ENCODE peak calls at places on chromosomes 1 and 21, in eight cellular contexts. P is ascending aorta, R is IMR-90, H is hepatocyte, S is heart right ventricle, F is spleen, E is cardiac muscle cell, Q is uterus. B is an unnamed sample.

GRCh38 chr1:168926236-168926635 is 180.3 kb upstream of the ATP1B1 start:
- DNase-seq in Q (no peak), E (no peak), F (no peak), S (no peak), P (no peak), R (no peak), H (no peak), B (no peak)

GRCh38 chr1:211875541-211875940 is 45.0 kb upstream of the LPGAT1 start:
- DNase-seq in R (no peak), H (no peak), F (no peak), P (no peak), S (no peak), Q (no peak), E (no peak), B (no peak)

GRCh38 chr1:198937231-198938031 is 298.6 kb downstream of the PTPRC start:
- DNase-seq in P (peak; percentile 9), R (peak; percentile 95), H (peak; percentile 87), S (peak; percentile 67), E (peak; percentile 51), Q (peak; percentile 31), F (no peak), B (peak; percentile 37)

GRCh38 chr1:94772230-94772641 is 47.9 kb upstream of the SLC44A3 start:
- DNase-seq in E (no peak), Q (no peak), P (no peak), R (peak; percentile 52), F (no peak), S (no peak), H (peak; percentile 57), B (peak; percentile 33)

GRCh38 chr1:42806171-42806570 is 10.8 kb upstream of the ERMAP start:
- DNase-seq in R (no peak), H (no peak), F (no peak), S (no peak), Q (no peak), E (no peak), P (no peak), B (no peak)

GRCh38 chr1:239814306-239814881 is 277.3 kb upstream of the FMN2 start:
- DNase-seq in H (peak; percentile 70), F (no peak), R (peak; percentile 67), P (no peak), E (no peak), Q (peak; percentile 69), S (no peak), B (no peak)

GRCh38 chr1:247077234-247077633 is 1.4 kb downstream of the ZNF670 start:
- DNase-seq in P (no peak), S (no peak), H (no peak), Q (no peak), R (peak; percentile 22), F (no peak), E (no peak), B (no peak)

GRCh38 chr1:2975466-2976179 is 45.6 kb upstream of the ACTRT2 start:
- DNase-seq in P (no peak), R (no peak), E (no peak), Q (no peak), S (no peak), H (no peak), F (no peak), B (no peak)

GRCh38 chr21:45409466-45410150 is 4.6 kb downstream of the COL18A1 start:
- DNase-seq in R (no peak), H (no peak), P (no peak), F (peak; percentile 69), S (peak; percentile 54), Q (no peak), E (no peak), B (no peak)

GRCh38 chr21:45542242-45542666 is at the start of gene SLC19A1:
- DNase-seq in Q (peak; percentile 33), E (peak; percentile 79), R (peak; percentile 48), F (peak; percentile 96), H (peak; percentile 88), P (no peak), S (peak; percentile 46), B (peak; percentile 63)

GRCh38 chr1:44377925-44378784 is 23.1 kb upstream of the ERI3 start:
- DNase-seq in H (peak; percentile 72), P (no peak), S (peak; percentile 51), F (no peak), E (peak; percentile 80), R (peak; percentile 52), Q (peak; percentile 27), B (no peak)

GRCh38 chr1:213244664-213245091 is 193.6 kb downstream of the RPS6KC1 start:
- DNase-seq in R (peak; percentile 65), S (peak; percentile 33), E (peak; percentile 67), H (peak; percentile 73), F (no peak), Q (no peak), P (no peak), B (no peak)

GRCh38 chr1:31556481-31557006 is 19.8 kb upstream of the TINAGL1 start:
- DNase-seq in H (no peak), S (no peak), E (no peak), R (no peak), Q (no peak), F (no peak), P (no peak), B (no peak)

GRCh38 chr1:207828485-207829158 is 76.8 kb downstream of the CD46 start:
- DNase-seq in S (peak; percentile 84), R (peak; percentile 82), F (no peak), H (peak; percentile 79), E (peak; percentile 68), P (no peak), Q (peak; percentile 78), B (peak; percentile 58)

GRCh38 chr1:109404838-109405237 is 7.1 kb upstream of the SORT1 start:
- DNase-seq in Q (no peak), R (no peak), E (no peak), H (no peak), P (no peak), S (no peak), F (no peak), B (no peak)

GRCh38 chr21:45537746-45538291 is 4.4 kb downstream of the SLC19A1 start:
- DNase-seq in R (no peak), S (no peak), Q (peak; percentile 6), E (no peak), H (no peak), F (peak; percentile 71), P (no peak), B (no peak)

GRCh38 chr1:29468501-29468900 is 232.2 kb downstream of the PTPRU start:
- DNase-seq in R (no peak), F (peak; percentile 19), P (no peak), H (no peak), E (no peak), S (no peak), Q (no peak), B (no peak)

GRCh38 chr1:193083365-193084088 is 21.7 kb downstream of the GLRX2 start:
- DNase-seq in R (no peak), P (no peak), E (no peak), F (no peak), S (no peak), H (no peak), Q (no peak), B (no peak)
- H3K36me3 ChIP-seq in R (peaks cover 25% of the 10 kb centered on the region), P (peaks cover 27% of the 10 kb centered on the region), E (peaks cover 66% of the 10 kb centered on the region), F (peaks cover 53% of the 10 kb centered on the region), S (no peaks in the 10 kb centered on the region), H (peaks cover 10% of the 10 kb centered on the region), Q (no peaks in the 10 kb centered on the region), B (peaks cover 8% of the 10 kb centered on the region)

GRCh38 chr1:200437556-200438203 is 27.8 kb upstream of the ZNF281 start:
- DNase-seq in R (peak; percentile 37), S (no peak), F (no peak), H (no peak), P (no peak), Q (no peak), E (no peak), B (no peak)
- H3K4me3 ChIP-seq in R (no peak overlapping the region), S (no peak overlapping the region), F (peak overlapping the region; percentile 16), H (no peak overlapping the region), P (peak overlapping the region; percentile 31), Q (no peak overlapping the region), E (no peak overlapping the region), B (peak overlapping the region; percentile 10)

GRCh38 chr1:22500476-22500875 is 48.8 kb downstream of the ZBTB40 start:
- DNase-seq in Q (peak; percentile 19), S (peak; percentile 27), H (peak; percentile 13), P (no peak), E (peak; percentile 79), F (no peak), R (peak; percentile 59), B (no peak)

GRCh38 chr1:22506130-22506692 is 54.6 kb downstream of the ZBTB40 start:
- DNase-seq in H (no peak), E (no peak), Q (no peak), S (no peak), R (no peak), F (no peak), P (no peak), B (no peak)

GRCh38 chr1:22502167-22502566 is 50.5 kb downstream of the ZBTB40 start:
- DNase-seq in E (no peak), Q (no peak), R (no peak), S (no peak), F (no peak), H (no peak), P (no peak), B (no peak)

GRCh38 chr1:22507582-22507981 is 55.7 kb upstream of the EPHA8 start:
- DNase-seq in Q (no peak), E (no peak), R (no peak), F (no peak), S (no peak), H (no peak), P (no peak), B (no peak)

DNA sequence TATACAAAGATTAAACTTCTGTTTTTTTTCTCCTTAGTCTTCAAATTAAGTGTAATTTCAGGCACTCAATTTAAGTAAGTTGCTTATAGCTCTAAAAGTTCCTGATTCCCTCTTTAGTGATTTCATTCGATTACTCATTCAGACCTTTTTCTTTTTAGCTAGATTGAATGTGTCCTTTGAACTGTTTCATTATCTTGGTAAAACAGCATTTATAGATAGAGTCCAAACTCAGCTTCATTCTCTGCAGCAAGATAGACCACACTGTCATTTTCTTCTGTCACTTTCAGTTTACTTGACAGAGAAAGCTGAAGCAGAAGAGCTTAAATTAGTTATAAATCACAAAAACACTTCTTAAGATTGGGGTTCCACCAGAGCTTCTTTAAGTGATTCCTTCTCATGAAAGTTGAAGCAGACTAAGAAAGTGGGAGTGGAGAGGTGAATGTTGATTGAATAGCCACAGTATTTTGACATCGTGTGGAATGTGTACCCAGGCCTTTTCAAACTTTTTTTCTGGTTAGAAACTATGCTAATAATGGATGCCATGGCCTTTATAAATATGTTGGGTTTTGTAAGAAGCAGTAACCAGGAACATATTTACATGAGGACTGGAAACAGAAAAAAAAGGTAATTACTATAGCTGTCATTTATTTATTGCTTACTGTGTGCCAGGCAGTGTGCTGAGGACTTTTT is 52.2 kb downstream of the ZBTB40 start:
- DNase-seq in F (no peak), R (peak; percentile 25), H (no peak), Q (no peak), S (no peak), P (no peak), E (no peak), B (no peak)
- H3K36me3 ChIP-seq in F (peaks cover 41% of the 10 kb centered on the region), R (peaks cover 14% of the 10 kb centered on the region), H (no peaks in the 10 kb centered on the region), Q (no peaks in the 10 kb centered on the region), S (no peaks in the 10 kb centered on the region), P (no peaks in the 10 kb centered on the region), E (peaks cover 6% of the 10 kb centered on the region), B (no peaks in the 10 kb centered on the region)

DNA sequence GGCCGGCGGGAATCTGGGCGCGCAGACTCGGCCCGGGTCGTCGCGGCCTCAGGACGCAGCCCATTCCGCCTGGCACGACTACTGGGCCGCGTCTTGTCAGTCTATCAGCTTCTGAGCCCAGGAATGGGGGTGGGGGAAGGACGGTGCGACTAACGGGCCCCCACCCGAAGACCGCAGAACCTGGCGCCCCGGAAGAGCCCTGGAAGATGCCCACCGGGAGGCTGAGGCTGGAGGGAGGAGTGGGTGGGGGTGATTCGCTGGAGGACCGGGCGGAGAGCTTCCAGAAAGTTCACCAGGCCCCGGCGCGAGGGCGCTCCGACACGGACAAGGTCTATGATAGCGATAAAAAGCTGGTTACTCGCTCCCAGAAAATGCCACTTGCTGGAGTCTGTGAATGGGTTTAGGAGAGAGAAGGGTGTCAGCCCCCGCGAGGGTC is 1.7 kb upstream of the DMRTA2 start:
- DNase-seq in R (no peak), P (no peak), F (no peak), H (no peak), Q (no peak), S (no peak), E (no peak), B (no peak)
- H3K4me3 ChIP-seq in R (no peak overlapping the region), P (no peak overlapping the region), F (peak overlapping the region; percentile 49), H (no peak overlapping the region), Q (no peak overlapping the region), S (no peak overlapping the region), E (no peak overlapping the region), B (no peak overlapping the region)

B was measured in breast epithelium.